ENCODE peak calls at places on chromosomes 3 and 15, in five cellular contexts. A, P, Y, O and S are unnamed samples.

GRCh38 chr15:91634163-91634562 is 219.3 kb upstream of the SLCO3A1 start:
- DNase-seq in A (no peak), P (no peak), Y (no peak), O (no peak), S (no peak)

GRCh38 chr3:43764012-43764411 is 73.3 kb downstream of the ABHD5 start:
- DNase-seq in A (no peak), P (no peak), Y (no peak), O (no peak), S (no peak)

GRCh38 chr3:23576379-23576959 is 229.3 kb upstream of the UBE2E1 start:
- DNase-seq in A (no peak), P (no peak), Y (no peak), O (no peak), S (no peak)

GRCh38 chr15:28105224-28105791 is 6.2 kb upstream of the OCA2 start:
- DNase-seq in A (no peak), P (no peak), Y (no peak), O (no peak), S (no peak)

GRCh38 chr3:121914081-121914998 is 20.1 kb downstream of the SLC15A2 start:
- DNase-seq in A (no peak), P (no peak), Y (no peak), O (no peak), S (no peak)

GRCh38 chr3:4356642-4357041 is 53.5 kb downstream of the SETMAR start:
- DNase-seq in A (no peak), P (no peak), Y (no peak), O (no peak), S (no peak)

GRCh38 chr3:39753361-39753760 is 56.0 kb upstream of the MYRIP start:
- DNase-seq in A (peak; percentile 16), P (no peak), Y (no peak), O (no peak), S (no peak)

GRCh38 chr3:54760226-54760625 is 167.6 kb downstream of the LRTM1 start:
- DNase-seq in A (no peak), P (no peak), Y (peak; percentile 33), O (no peak), S (no peak)

GRCh38 chr15:58472821-58473581 is 41.2 kb downstream of the LIPC start:
- DNase-seq in A (no peak), P (no peak), Y (no peak), O (peak; percentile 25), S (no peak)

GRCh38 chr15:68199340-68199739 is 5.8 kb downstream of the CALML4 start:
- DNase-seq in A (no peak), P (no peak), Y (no peak), O (no peak), S (no peak)

GRCh38 chr3:186461141-186461540 is 83.0 kb downstream of the CRYGS start:
- DNase-seq in A (no peak), P (no peak), Y (no peak), O (no peak), S (no peak)

GRCh38 chr3:14159426-14159825 is 19.0 kb downstream of the XPC start:
- DNase-seq in A (no peak), P (no peak), Y (no peak), O (no peak), S (no peak)

GRCh38 chr15:90881181-90881977 is 2.9 kb upstream of the FES start:
- DNase-seq in A (no peak), P (no peak), Y (no peak), O (no peak), S (no peak)

GRCh38 chr3:72332036-72332435 is 516.2 kb downstream of the SHQ1 start:
- DNase-seq in A (no peak), P (no peak), Y (no peak), O (no peak), S (no peak)

GRCh38 chr3:126668450-126669401 is 13.8 kb upstream of the TXNRD3 start:
- DNase-seq in A (no peak), P (no peak), Y (no peak), O (no peak), S (no peak)

GRCh38 chr3:169494982-169495381 is 168.5 kb downstream of the MECOM start:
- DNase-seq in A (no peak), P (no peak), Y (no peak), O (no peak), S (no peak)

GRCh38 chr3:195895078-195895899 is 13.1 kb downstream of the TNK2 start:
- DNase-seq in A (peak; percentile 83), P (peak; percentile 20), Y (no peak), O (peak; percentile 78), S (peak; percentile 77)

GRCh38 chr3:50665603-50666115 is 9.1 kb upstream of the DOCK3 start:
- DNase-seq in A (no peak), P (no peak), Y (no peak), O (no peak), S (no peak)

GRCh38 chr3:45002680-45003079 is 23.4 kb upstream of the CLEC3B start:
- DNase-seq in A (no peak), P (no peak), Y (no peak), O (no peak), S (no peak)

GRCh38 chr15:94008101-94009080 is 223.0 kb upstream of the MCTP2 start:
- DNase-seq in A (no peak), P (no peak), Y (no peak), O (no peak), S (no peak)

GRCh38 chr3:128784228-128784627 is 58.2 kb downstream of the RAB7A start:
- DNase-seq in A (no peak), P (peak; percentile 26), Y (no peak), O (no peak), S (no peak)

GRCh38 chr15:91967935-91968605 is 114.6 kb downstream of the SLCO3A1 start:
- DNase-seq in A (no peak), P (no peak), Y (no peak), O (no peak), S (no peak)

GRCh38 chr15:87707581-87708130 is 548.9 kb downstream of the NTRK3 start:
- DNase-seq in A (no peak), P (no peak), Y (no peak), O (no peak), S (no peak)

GRCh38 chr15:77657629-77658238 is 25.0 kb upstream of the LINGO1 start:
- DNase-seq in A (no peak), P (no peak), Y (no peak), O (no peak), S (no peak)

GRCh38 chr15:90620379-90621134 is 90.8 kb downstream of the CRTC3 start:
- DNase-seq in A (peak; percentile 68), P (no peak), Y (no peak), O (no peak), S (peak; percentile 44)

GRCh38 chr3:186254676-186255665 is 107.1 kb downstream of the DGKG start:
- DNase-seq in A (peak; percentile 70), P (no peak), Y (no peak), O (no peak), S (peak; percentile 30)

GRCh38 chr3:126450744-126451143 is 24.9 kb downstream of the ZXDC start:
- DNase-seq in A (no peak), P (no peak), Y (no peak), O (no peak), S (no peak)

GRCh38 chr3:188534633-188535032 is 380.7 kb downstream of the LPP start:
- DNase-seq in A (no peak), P (no peak), Y (no peak), O (no peak), S (no peak)

GRCh38 chr3:69770219-69770618 is 31.0 kb downstream of the MITF start:
- DNase-seq in A (no peak), P (no peak), Y (no peak), O (no peak), S (no peak)

GRCh38 chr3:52682016-52682415 is 3.7 kb downstream of the PBRM1 start:
- DNase-seq in A (no peak), P (no peak), Y (peak; percentile 81), O (no peak), S (no peak)

GRCh38 chr15:29859981-29860745 is 37.9 kb upstream of the TJP1 start:
- DNase-seq in A (no peak), P (no peak), Y (no peak), O (no peak), S (no peak)

GRCh38 chr3:46551615-46552014 is 14.5 kb downstream of the LRRC2 start:
- DNase-seq in A (no peak), P (no peak), Y (no peak), O (no peak), S (no peak)

GRCh38 chr3:43394071-43394501 is 107.7 kb downstream of the SNRK start:
- DNase-seq in A (no peak), P (no peak), Y (no peak), O (no peak), S (no peak)

GRCh38 chr3:31767920-31768319 is 213.1 kb downstream of the OSBPL10 start:
- DNase-seq in A (no peak), P (no peak), Y (no peak), O (no peak), S (no peak)

GRCh38 chr3:93969443-93969842 is 4.3 kb downstream of the PROS1 start:
- DNase-seq in A (no peak), P (no peak), Y (peak; percentile 33), O (no peak), S (no peak)

GRCh38 chr3:126850370-126851085 is 132.4 kb upstream of the PLXNA1 start:
- DNase-seq in A (no peak), P (peak; percentile 80), Y (peak; percentile 34), O (no peak), S (no peak)

GRCh38 chr3:17747184-17747889 is 4.9 kb upstream of the TBC1D5 start:
- DNase-seq in A (peak; percentile 50), P (no peak), Y (no peak), O (peak; percentile 78), S (peak; percentile 29)

GRCh38 chr3:15300318-15301078 is 31.9 kb downstream of the SH3BP5 start:
- DNase-seq in A (no peak), P (no peak), Y (peak; percentile 39), O (no peak), S (no peak)